ENCODE peak calls at places on chromosome 1, in four cellular contexts. W, X, V and J are unnamed samples.

GRCh38 chr1:91383461-91383860 is 21.2 kb downstream of the HFM1 start:
- DNase-seq in X (no peak), V (peak), W (peak), J (no peak)

GRCh38 chr1:244969355-244970235 is 105.3 kb upstream of the HNRNPU start:
- DNase-seq in X (peak), W (peak), V (peak), J (peak)

GRCh38 chr1:97903626-97904025 is 17.2 kb downstream of the DPYD start:
- DNase-seq in X (no peak), V (peak), W (peak), J (no peak)

GRCh38 chr1:203996126-203996525 is 76.8 kb upstream of the SOX13 start:
- DNase-seq in W (peak), V (no peak), X (no peak), J (no peak)

GRCh38 chr1:16208270-16208987 is 4.0 kb downstream of the ARHGEF19 start:
- DNase-seq in V (peak), X (no peak), W (no peak), J (no peak)

GRCh38 chr1:234890694-234891093 is 237.9 kb downstream of the TOMM20 start:
- DNase-seq in X (no peak), V (no peak), W (no peak), J (no peak)

GRCh38 chr1:16717174-16718108 is 22.9 kb upstream of the RNU1-4 start:
- DNase-seq in X (peak), V (no peak), W (no peak), J (no peak)

GRCh38 chr1:17629460-17629859 is 90.0 kb downstream of the ARHGEF10L start:
- DNase-seq in W (no peak), X (no peak), V (no peak), J (no peak)

GRCh38 chr1:166479052-166479631 is 312.3 kb upstream of the FAM78B start:
- DNase-seq in V (peak), X (no peak), W (peak), J (peak)

GRCh38 chr1:70411360-70411844 is 334 bp downstream of the CTH start:
- DNase-seq in W (no peak), V (peak), X (no peak), J (no peak)

GRCh38 chr1:63612564-63612963 is 19.4 kb downstream of the PGM1 start:
- DNase-seq in V (no peak), W (peak), X (no peak), J (no peak)

GRCh38 chr1:204319027-204319426 is 40.7 kb downstream of the PLEKHA6 start:
- DNase-seq in X (no peak), V (peak), W (no peak), J (no peak)

GRCh38 chr1:163275222-163275621 is 46.5 kb upstream of the NUF2 start:
- DNase-seq in X (no peak), V (peak), W (no peak), J (no peak)

GRCh38 chr1:232305020-232305419 is 324.9 kb downstream of the SIPA1L2 start:
- DNase-seq in X (no peak), W (no peak), V (no peak), J (no peak)

GRCh38 chr1:115198938-115199337 is 109.6 kb upstream of the TSPAN2 start:
- DNase-seq in X (no peak), V (peak), W (peak), J (no peak)

GRCh38 chr1:184622136-184622823 is 132.4 kb downstream of the EDEM3 start:
- DNase-seq in V (peak), W (peak), X (peak), J (peak)

GRCh38 chr1:161768461-161768860 is 2.3 kb downstream of the ATF6 start:
- DNase-seq in X (no peak), W (no peak), V (no peak), J (no peak)

GRCh38 chr1:160874935-160875334 is 10.0 kb downstream of the ITLN1 start:
- DNase-seq in W (no peak), X (no peak), V (no peak), J (no peak)

GRCh38 chr1:240666548-240667198 is 54.7 kb upstream of the GREM2 start:
- DNase-seq in W (no peak), V (peak), X (no peak), J (no peak)

GRCh38 chr1:51729824-51730284 is 113.0 kb downstream of the OSBPL9 start:
- DNase-seq in W (no peak), X (no peak), V (peak), J (no peak)

GRCh38 chr1:98056781-98057180 is 135.9 kb upstream of the DPYD start:
- DNase-seq in W (no peak), X (no peak), V (no peak), J (no peak)

GRCh38 chr1:236786453-236786852 is 8.6 kb upstream of the MTR start:
- DNase-seq in V (no peak), X (no peak), W (no peak), J (no peak)

GRCh38 chr1:8456306-8456912 is 138.5 kb downstream of the SLC45A1 start:
- DNase-seq in X (no peak), W (peak), V (peak), J (no peak)
- H3K27ac ChIP-seq in X (peak), W (peak), V (peak), J (peak)

DNA sequence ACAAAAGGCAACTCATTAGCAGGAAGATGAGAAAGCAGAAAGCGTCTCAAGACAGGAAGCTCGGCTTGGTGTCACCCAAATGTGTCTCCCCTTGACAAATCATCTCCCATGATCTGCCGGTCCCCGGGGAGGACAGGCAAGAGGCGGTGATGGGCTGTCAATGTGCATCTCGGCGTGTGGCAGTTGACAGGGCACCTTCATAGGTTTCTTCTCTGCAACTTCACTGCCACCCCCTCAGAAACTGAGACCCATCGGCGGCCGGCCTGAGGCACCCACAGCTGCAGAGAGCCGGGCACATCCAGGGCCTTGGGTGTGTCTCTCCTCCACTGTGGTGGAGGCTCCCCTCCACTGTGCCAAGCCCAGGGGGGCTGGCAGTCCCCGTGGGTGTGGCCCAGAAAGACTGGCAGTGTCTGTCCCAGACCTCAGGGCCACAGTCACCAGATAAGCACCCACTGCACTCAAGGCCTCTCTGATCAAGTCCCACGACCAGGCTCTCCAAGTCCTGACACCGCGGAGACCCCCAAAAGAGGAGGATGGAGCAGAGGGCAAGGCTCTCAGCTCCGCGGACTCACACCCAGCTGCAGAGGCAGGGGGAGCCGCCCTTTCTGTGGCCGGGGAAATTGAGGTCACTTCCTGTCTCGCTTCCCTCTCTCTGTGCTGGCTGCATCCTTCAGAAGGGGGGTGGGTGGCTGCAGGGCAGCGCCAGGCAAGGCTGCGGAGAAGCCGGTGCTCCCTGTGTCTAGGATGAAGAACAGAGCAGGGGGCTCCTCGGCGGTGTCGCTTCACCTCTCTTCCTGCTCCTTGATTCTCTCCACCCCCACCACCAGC is 39.6 kb upstream of the LBR start:
- DNase-seq in W (no peak), V (no peak), X (peak), J (no peak)
- H3K4me3 ChIP-seq in W (no peak), V (no peak), X (peak), J (no peak)

DNA sequence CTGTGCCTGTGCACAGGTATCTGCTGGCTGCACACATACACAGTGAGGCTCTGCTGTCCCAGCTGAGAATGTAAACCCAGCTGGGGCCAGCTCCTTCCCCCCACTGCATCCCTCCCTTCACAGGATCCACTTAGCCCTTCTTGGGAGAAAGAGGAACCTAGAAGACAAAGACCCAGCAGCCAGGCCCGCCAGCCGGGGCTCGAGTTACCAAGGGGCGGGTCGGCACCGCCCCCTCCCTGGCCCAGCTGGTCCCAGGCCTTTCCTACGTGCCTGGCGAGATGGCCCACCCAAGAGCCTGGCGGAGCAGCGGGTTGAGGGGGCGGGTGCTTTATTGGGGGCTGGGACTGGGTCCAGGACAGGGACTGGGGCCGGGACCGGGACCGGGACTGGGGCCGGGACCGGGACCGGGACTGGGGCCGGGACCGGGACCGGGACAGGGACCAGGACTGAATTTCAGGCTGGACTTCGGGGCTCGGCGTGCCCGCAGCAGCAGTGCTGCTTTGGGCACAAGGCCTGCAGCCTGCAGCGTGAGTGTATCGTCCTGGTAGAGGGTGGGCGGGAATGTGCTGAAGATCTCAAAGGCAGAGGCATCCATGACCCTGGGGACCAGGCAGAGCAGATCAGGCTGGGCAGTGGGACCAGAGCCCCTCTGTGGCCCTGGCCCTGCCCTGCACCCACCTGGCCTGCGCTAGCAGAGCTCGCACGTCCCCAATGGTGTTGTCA is 2.2 kb downstream of the SH3BGRL3 start:
- DNase-seq in V (peak), X (no peak), W (peak), J (no peak)
- H3K27ac ChIP-seq in V (peak), X (peak), W (peak), J (no peak)

GRCh38 chr1:205590457-205590768 is 41.4 kb downstream of the ELK4 start:
- DNase-seq in W (no peak), V (no peak), X (peak), J (no peak)

GRCh38 chr1:205587576-205587975 is 44.2 kb downstream of the ELK4 start:
- DNase-seq in X (peak), V (no peak), W (no peak), J (no peak)

GRCh38 chr1:205590777-205591513 is 40.9 kb downstream of the ELK4 start:
- DNase-seq in X (peak), W (no peak), V (no peak), J (no peak)

GRCh38 chr1:205589618-205590456 is 42.0 kb downstream of the ELK4 start:
- DNase-seq in X (peak), V (no peak), W (no peak), J (no peak)

GRCh38 chr1:205588691-205589445 is 42.9 kb downstream of the ELK4 start:
- DNase-seq in X (peak), W (peak), V (peak), J (no peak)
- H3K4me3 ChIP-seq in X (no peak), W (no peak), V (no peak), J (no peak)

GRCh38 chr1:12480031-12480430 is 138.0 kb downstream of the DHRS3 start:
- DNase-seq in W (no peak), X (no peak), V (no peak), J (no peak)
- H3K27ac ChIP-seq in W (no peak), X (peak), V (no peak), J (peak)

GRCh38 chr1:6899621-6900020 is 114.4 kb downstream of the CAMTA1 start:
- DNase-seq in V (no peak), X (no peak), W (no peak), J (no peak)

GRCh38 chr1:6899141-6899540 is 113.9 kb downstream of the CAMTA1 start:
- DNase-seq in V (peak), X (no peak), W (peak), J (no peak)

GRCh38 chr1:6891781-6892579 is 106.7 kb downstream of the CAMTA1 start:
- DNase-seq in V (no peak), W (no peak), X (no peak), J (no peak)

GRCh38 chr1:6902153-6902552 is 116.9 kb downstream of the CAMTA1 start:
- DNase-seq in W (no peak), V (no peak), X (no peak), J (no peak)

GRCh38 chr1:6897138-6897537 is 111.9 kb downstream of the CAMTA1 start:
- DNase-seq in X (no peak), V (no peak), W (no peak), J (no peak)
- H3K4me3 ChIP-seq in X (no peak), V (no peak), W (no peak), J (no peak)

GRCh38 chr1:101000141-101000867 is 25.3 kb downstream of the DPH5 start:
- DNase-seq in X (no peak), W (peak), V (peak), J (no peak)

GRCh38 chr1:101004666-101005065 is 20.9 kb downstream of the DPH5 start:
- DNase-seq in X (no peak), V (peak), W (peak), J (peak)

GRCh38 chr1:101003012-101003650 is 22.5 kb downstream of the DPH5 start:
- DNase-seq in V (no peak), W (no peak), X (no peak), J (no peak)

GRCh38 chr1:101004061-101004460 is 21.5 kb downstream of the DPH5 start:
- DNase-seq in W (peak), X (no peak), V (peak), J (peak)

DNA sequence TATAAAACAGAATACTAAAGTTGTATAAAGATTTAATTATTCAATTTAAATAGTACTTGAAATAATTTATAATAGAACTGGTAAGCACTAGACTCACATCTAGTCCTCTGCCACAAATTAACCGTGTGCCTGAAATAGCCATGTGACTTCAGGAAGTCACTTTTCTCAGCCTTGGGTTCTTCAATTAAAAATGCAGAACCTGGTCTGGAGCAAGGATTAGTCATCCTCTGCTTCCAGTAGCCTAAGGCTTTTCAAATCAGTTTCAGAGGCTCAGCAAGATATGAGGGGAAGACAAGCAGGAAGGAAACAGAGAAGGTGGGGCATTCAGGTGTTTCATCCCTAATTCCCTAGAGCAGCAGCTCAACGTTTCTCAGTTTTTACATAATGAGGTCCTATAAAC is 23.0 kb downstream of the DPH5 start:
- DNase-seq in W (no peak), X (no peak), V (peak), J (no peak)
- H3K27ac ChIP-seq in W (no peak), X (no peak), V (no peak), J (no peak)